ENCODE peak calls at places on chromosome 9, in six cellular contexts. One of them, this sample, is unnamed.

GRCh38 chr9:135000647-135001245 is 83.0 kb upstream of the FCN1 start:
- DNase-seq in left lung: no peak
- DNase-seq in H9: no peak
- DNase-seq in astrocyte of the cerebellum: no peak
- DNase-seq in endothelial cell: no peak
- DNase-seq in lung: no peak
- DNase-seq in this sample: no peak

GRCh38 chr9:35717132-35717870 is 14.7 kb downstream of the TLN1 start:
- DNase-seq in endothelial cell: no peak
- DNase-seq in H9: no peak
- DNase-seq in left lung: no peak
- DNase-seq in astrocyte of the cerebellum: no peak
- DNase-seq in lung: no peak
- DNase-seq in this sample: no peak

GRCh38 chr9:70407081-70407503 is 7.4 kb downstream of the KLF9 start:
- DNase-seq in lung: no peak
- DNase-seq in left lung: no peak
- DNase-seq in astrocyte of the cerebellum: peak
- DNase-seq in endothelial cell: no peak
- DNase-seq in H9: no peak
- DNase-seq in this sample: peak

GRCh38 chr9:85038824-85039540 is 369.5 kb downstream of the NTRK2 start:
- DNase-seq in endothelial cell: no peak
- DNase-seq in left lung: no peak
- DNase-seq in astrocyte of the cerebellum: no peak
- DNase-seq in H9: no peak
- DNase-seq in lung: no peak
- DNase-seq in this sample: no peak

GRCh38 chr9:4686112-4686511 is 6.7 kb downstream of the CDC37L1 start:
- DNase-seq in endothelial cell: no peak
- DNase-seq in left lung: no peak
- DNase-seq in H9: no peak
- DNase-seq in astrocyte of the cerebellum: no peak
- DNase-seq in lung: no peak
- DNase-seq in this sample: no peak

GRCh38 chr9:111828193-111828592 is 33.5 kb upstream of the SHOC1 start:
- DNase-seq in left lung: no peak
- DNase-seq in lung: no peak
- DNase-seq in astrocyte of the cerebellum: no peak
- DNase-seq in H9: no peak
- DNase-seq in endothelial cell: no peak
- DNase-seq in this sample: peak

GRCh38 chr9:14437336-14438231 is 123.6 kb upstream of the NFIB start:
- DNase-seq in H9: no peak
- DNase-seq in left lung: no peak
- DNase-seq in lung: no peak
- DNase-seq in astrocyte of the cerebellum: no peak
- DNase-seq in endothelial cell: no peak
- DNase-seq in this sample: peak

GRCh38 chr9:134307674-134308638 is 18.3 kb upstream of the RXRA start:
- DNase-seq in endothelial cell: no peak
- DNase-seq in left lung: no peak
- DNase-seq in astrocyte of the cerebellum: no peak
- DNase-seq in H9: no peak
- DNase-seq in lung: no peak
- DNase-seq in this sample: no peak

GRCh38 chr9:112570731-112571167 is 84.1 kb downstream of the KIAA1958 start:
- DNase-seq in endothelial cell: no peak
- DNase-seq in lung: no peak
- DNase-seq in left lung: no peak
- DNase-seq in H9: no peak
- DNase-seq in astrocyte of the cerebellum: no peak
- DNase-seq in this sample: no peak

GRCh38 chr9:36924071-36924470 is 110.0 kb downstream of the PAX5 start:
- DNase-seq in lung: no peak
- DNase-seq in H9: no peak
- DNase-seq in astrocyte of the cerebellum: peak
- DNase-seq in left lung: no peak
- DNase-seq in endothelial cell: no peak
- DNase-seq in this sample: peak

GRCh38 chr9:70830618-70831017 is 290.8 kb downstream of the TRPM3 start:
- DNase-seq in astrocyte of the cerebellum: no peak
- DNase-seq in lung: no peak
- DNase-seq in endothelial cell: no peak
- DNase-seq in left lung: no peak
- DNase-seq in H9: no peak
- DNase-seq in this sample: no peak

GRCh38 chr9:129235931-129236331 is 57.9 kb upstream of the IER5L start:
- DNase-seq in endothelial cell: no peak
- DNase-seq in lung: no peak
- DNase-seq in astrocyte of the cerebellum: no peak
- DNase-seq in H9: no peak
- DNase-seq in left lung: no peak
- DNase-seq in this sample: no peak

GRCh38 chr9:95770653-95771131 is 104.8 kb upstream of the ERCC6L2 start:
- DNase-seq in lung: no peak
- DNase-seq in H9: no peak
- DNase-seq in endothelial cell: no peak
- DNase-seq in left lung: no peak
- DNase-seq in astrocyte of the cerebellum: no peak
- DNase-seq in this sample: no peak

GRCh38 chr9:7186175-7186574 is 428.4 kb downstream of the KDM4C start:
- DNase-seq in endothelial cell: no peak
- DNase-seq in left lung: no peak
- DNase-seq in lung: no peak
- DNase-seq in H9: peak
- DNase-seq in astrocyte of the cerebellum: peak
- DNase-seq in this sample: peak

GRCh38 chr9:107685399-107685798 is 195.8 kb upstream of the KLF4 start:
- DNase-seq in astrocyte of the cerebellum: no peak
- DNase-seq in H9: no peak
- DNase-seq in left lung: no peak
- DNase-seq in endothelial cell: no peak
- DNase-seq in lung: no peak
- DNase-seq in this sample: no peak

GRCh38 chr9:93198117-93198838 is 14.3 kb downstream of the WNK2 start:
- DNase-seq in astrocyte of the cerebellum: no peak
- DNase-seq in left lung: no peak
- DNase-seq in lung: no peak
- DNase-seq in H9: no peak
- DNase-seq in endothelial cell: no peak
- DNase-seq in this sample: no peak

GRCh38 chr9:72382405-72382804 is 17.4 kb upstream of the ZFAND5 start:
- DNase-seq in astrocyte of the cerebellum: no peak
- DNase-seq in left lung: no peak
- DNase-seq in endothelial cell: no peak
- DNase-seq in lung: no peak
- DNase-seq in H9: no peak
- DNase-seq in this sample: no peak

GRCh38 chr9:10612649-10613398 is at the start of gene PTPRD:
- DNase-seq in H9: peak
- DNase-seq in left lung: peak
- DNase-seq in astrocyte of the cerebellum: peak
- DNase-seq in lung: peak
- DNase-seq in endothelial cell: peak
- DNase-seq in this sample: peak
- TF ChIP-seq CTCF in H9: peak
- TF ChIP-seq CTCF in left lung: no peak
- TF ChIP-seq CTCF in astrocyte of the cerebellum: peak
- TF ChIP-seq CTCF in lung: no peak
- TF ChIP-seq CTCF in endothelial cell: peak
- TF ChIP-seq CTCF in this sample: peak

DNA sequence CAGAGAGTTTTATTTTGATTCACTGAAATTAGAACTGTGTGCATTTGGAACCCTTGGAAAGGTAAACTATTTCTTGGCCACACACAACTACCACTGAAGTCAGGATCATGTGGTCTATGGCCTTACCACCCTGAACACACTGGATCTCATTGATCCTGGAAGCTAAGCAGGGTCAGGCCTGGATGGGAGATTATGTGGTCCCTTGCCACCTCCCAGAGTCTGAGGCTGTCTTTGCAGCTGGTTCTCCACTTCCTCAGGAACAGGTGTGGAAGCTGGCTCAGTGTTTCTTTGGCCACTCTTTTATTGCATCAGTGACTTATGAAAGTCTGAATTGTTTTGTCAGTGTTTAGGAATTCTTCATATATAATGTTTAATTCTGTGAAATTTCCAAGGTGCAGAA is 89.2 kb downstream of the TEK start:
- DNase-seq in lung: no peak
- DNase-seq in endothelial cell: no peak
- DNase-seq in left lung: no peak
- DNase-seq in astrocyte of the cerebellum: no peak
- DNase-seq in H9: no peak
- DNase-seq in this sample: peak
- TF ChIP-seq CTCF in lung: no peak
- TF ChIP-seq CTCF in endothelial cell: no peak
- TF ChIP-seq CTCF in left lung: no peak
- TF ChIP-seq CTCF in astrocyte of the cerebellum: no peak
- TF ChIP-seq CTCF in H9: peak
- TF ChIP-seq CTCF in this sample: no peak

DNA sequence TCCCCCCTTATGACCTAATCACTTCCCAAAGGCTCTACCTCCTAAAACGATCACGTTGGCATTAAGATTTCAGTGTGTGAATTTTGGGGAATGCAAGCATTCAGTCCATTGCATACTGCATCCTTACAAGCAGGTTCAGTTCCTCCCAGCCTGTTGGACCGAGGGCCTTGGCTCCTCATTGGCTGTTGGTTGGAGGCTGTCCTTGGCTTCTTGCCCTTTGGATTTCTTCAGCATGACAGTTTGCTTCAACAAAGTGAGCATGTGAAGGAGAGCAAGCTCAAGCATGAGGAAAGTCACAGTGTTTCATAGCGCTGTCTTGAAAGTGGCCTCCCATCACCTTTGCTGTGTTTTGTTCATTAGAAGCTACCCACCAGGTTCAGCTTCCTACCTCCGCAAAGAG is 109.5 kb downstream of the GADD45G start:
- DNase-seq in astrocyte of the cerebellum: no peak
- DNase-seq in left lung: no peak
- DNase-seq in endothelial cell: no peak
- DNase-seq in lung: no peak
- DNase-seq in H9: no peak
- DNase-seq in this sample: peak
- TF ChIP-seq CTCF in astrocyte of the cerebellum: no peak
- TF ChIP-seq CTCF in left lung: no peak
- TF ChIP-seq CTCF in endothelial cell: no peak
- TF ChIP-seq CTCF in lung: no peak
- TF ChIP-seq CTCF in H9: no peak
- TF ChIP-seq CTCF in this sample: no peak

GRCh38 chr9:136644593-136645342 is 17.9 kb upstream of the EGFL7 start:
- DNase-seq in lung: peak
- DNase-seq in left lung: peak
- DNase-seq in astrocyte of the cerebellum: no peak
- DNase-seq in endothelial cell: peak
- DNase-seq in H9: peak
- DNase-seq in this sample: no peak
- TF ChIP-seq CTCF in lung: peak
- TF ChIP-seq CTCF in left lung: peak
- TF ChIP-seq CTCF in astrocyte of the cerebellum: peak
- TF ChIP-seq CTCF in endothelial cell: peak
- TF ChIP-seq CTCF in H9: peak
- TF ChIP-seq CTCF in this sample: peak

GRCh38 chr9:132459661-132460060 is 49.6 kb downstream of the CFAP77 start:
- DNase-seq in H9: no peak
- DNase-seq in left lung: no peak
- DNase-seq in lung: no peak
- DNase-seq in astrocyte of the cerebellum: no peak
- DNase-seq in endothelial cell: no peak
- DNase-seq in this sample: no peak

GRCh38 chr9:132460240-132460639 is 50.2 kb downstream of the CFAP77 start:
- DNase-seq in endothelial cell: no peak
- DNase-seq in lung: no peak
- DNase-seq in astrocyte of the cerebellum: no peak
- DNase-seq in left lung: no peak
- DNase-seq in H9: no peak
- DNase-seq in this sample: no peak

GRCh38 chr9:132456241-132456640 is 46.2 kb downstream of the CFAP77 start:
- DNase-seq in astrocyte of the cerebellum: no peak
- DNase-seq in H9: no peak
- DNase-seq in endothelial cell: no peak
- DNase-seq in lung: no peak
- DNase-seq in left lung: no peak
- DNase-seq in this sample: peak

GRCh38 chr9:132457508-132457907 is 47.5 kb downstream of the CFAP77 start:
- DNase-seq in lung: no peak
- DNase-seq in H9: no peak
- DNase-seq in astrocyte of the cerebellum: no peak
- DNase-seq in endothelial cell: no peak
- DNase-seq in left lung: no peak
- DNase-seq in this sample: no peak

GRCh38 chr9:132458432-132458831 is 48.4 kb downstream of the CFAP77 start:
- DNase-seq in lung: no peak
- DNase-seq in endothelial cell: no peak
- DNase-seq in astrocyte of the cerebellum: no peak
- DNase-seq in left lung: no peak
- DNase-seq in H9: no peak
- DNase-seq in this sample: no peak
- TF ChIP-seq CTCF in lung: no peak
- TF ChIP-seq CTCF in endothelial cell: no peak
- TF ChIP-seq CTCF in astrocyte of the cerebellum: no peak
- TF ChIP-seq CTCF in left lung: no peak
- TF ChIP-seq CTCF in H9: peak
- TF ChIP-seq CTCF in this sample: no peak

GRCh38 chr9:127360205-127360604 is 36.8 kb upstream of the SLC2A8 start:
- DNase-seq in left lung: no peak
- DNase-seq in lung: no peak
- DNase-seq in astrocyte of the cerebellum: no peak
- DNase-seq in endothelial cell: no peak
- DNase-seq in H9: no peak
- DNase-seq in this sample: no peak
- TF ChIP-seq CTCF in left lung: no peak
- TF ChIP-seq CTCF in lung: no peak
- TF ChIP-seq CTCF in astrocyte of the cerebellum: peak
- TF ChIP-seq CTCF in endothelial cell: no peak
- TF ChIP-seq CTCF in H9: no peak
- TF ChIP-seq CTCF in this sample: no peak